ENCODE peak calls at places on chromosomes 16 and 17, in six cellular contexts. Y, S, V, L, E and R are unnamed samples.

GRCh38 chr16:47358816-47359215 is 102.0 kb downstream of the ITFG1 start:
- DNase-seq in Y (no peak), S (peak), V (no peak), L (no peak), E (no peak), R (no peak)

GRCh38 chr17:43994272-43995149 is 9.9 kb upstream of the NAGS start:
- DNase-seq in Y (peak), S (peak), V (peak), L (peak), E (peak), R (peak)

GRCh38 chr17:43018932-43019331 is 3.3 kb downstream of the VAT1 start:
- DNase-seq in Y (peak), S (peak), V (no peak), L (no peak), E (no peak), R (no peak)

GRCh38 chr16:81443688-81444447 is 740 bp upstream of the CMIP start:
- DNase-seq in Y (no peak), S (no peak), V (peak), L (peak), E (no peak), R (peak)

GRCh38 chr17:76262732-76263344 is 2.3 kb upstream of the UBALD2 start:
- DNase-seq in Y (peak), S (no peak), V (no peak), L (no peak), E (peak), R (no peak)

GRCh38 chr16:67110136-67110847 is 551 bp downstream of the PHAF1 start:
- DNase-seq in Y (peak), S (no peak), V (no peak), L (no peak), E (peak), R (no peak)

GRCh38 chr17:36722903-36723263 is 121.5 kb downstream of the MRM1 start:
- DNase-seq in Y (no peak), S (no peak), V (no peak), L (no peak), E (no peak), R (no peak)

GRCh38 chr17:46976626-46977270 is 2.3 kb downstream of the RPRML start:
- DNase-seq in Y (peak), S (no peak), V (no peak), L (no peak), E (no peak), R (no peak)

GRCh38 chr17:80212109-80212508 is 8.0 kb downstream of the SGSH start:
- DNase-seq in Y (no peak), S (no peak), V (no peak), L (no peak), E (no peak), R (no peak)

GRCh38 chr16:86085161-86085611 is 186.2 kb downstream of the IRF8 start:
- DNase-seq in Y (no peak), S (no peak), V (no peak), L (peak), E (no peak), R (peak)

GRCh38 chr17:31497994-31498826 is 106.7 kb downstream of the RAB11FIP4 start:
- DNase-seq in Y (no peak), S (no peak), V (no peak), L (no peak), E (no peak), R (no peak)

GRCh38 chr17:15651583-15652110 is 32.1 kb upstream of the FBXW10B start:
- DNase-seq in Y (peak), S (peak), V (peak), L (peak), E (peak), R (peak)

GRCh38 chr17:37488009-37488604 is 1.6 kb upstream of the DUSP14 start:
- DNase-seq in Y (peak), S (peak), V (no peak), L (peak), E (no peak), R (no peak)

GRCh38 chr16:50550035-50550434 is 1.8 kb downstream of the NKD1 start:
- DNase-seq in Y (no peak), S (no peak), V (peak), L (peak), E (no peak), R (no peak)
- H3K4me3 ChIP-seq in Y (no peak), S (no peak), V (peak), L (no peak), E (peak), R (no peak)

GRCh38 chr16:12803203-12804093 is at the start of gene CPPED1:
- DNase-seq in Y (peak), S (peak), V (peak), L (peak), E (peak), R (peak)
- TF ChIP-seq CTCF in Y (no peak), S (no peak), V (no peak), L (no peak), E (no peak), R (no peak)

GRCh38 chr17:51184124-51184523 is 17.9 kb downstream of the NME2 start:
- DNase-seq in Y (no peak), S (no peak), V (no peak), L (no peak), E (no peak), R (no peak)
- TF ChIP-seq POLR2A in Y (no peak), S (no peak), V (no peak), L (no peak), E (no peak), R (no peak)

GRCh38 chr16:52680993-52681392 is 134.1 kb upstream of the TOX3 start:
- DNase-seq in Y (no peak), S (no peak), V (no peak), L (no peak), E (peak), R (no peak)
- H3K4me3 ChIP-seq in Y (no peak), S (no peak), V (no peak), L (no peak), E (no peak), R (no peak)